ENCODE peak calls at places on chromosomes 1 and 21, in four cellular contexts. A is T47D, G is A172, N is BJ. I is an unnamed sample.

GRCh38 chr21:45336870-45337269 is 49.2 kb upstream of the POFUT2 start:
- DNase-seq in A (no peak), G (peak), N (no peak), I (no peak)

GRCh38 chr1:178367151-178367550 is 129.6 kb downstream of the CLEC20A start:
- DNase-seq in A (no peak), G (no peak), N (no peak), I (no peak)

GRCh38 chr1:181784039-181784683 is 277.4 kb downstream of the ZNF648 start:
- DNase-seq in A (no peak), G (no peak), N (no peak), I (no peak)

GRCh38 chr1:54940027-54940426 is 40.4 kb upstream of the TMEM61 start:
- DNase-seq in A (no peak), G (peak), N (no peak), I (no peak)

GRCh38 chr1:208988811-208989222 is 594.7 kb upstream of the CAMK1G start:
- DNase-seq in A (peak), G (peak), N (no peak), I (peak)

GRCh38 chr1:63435136-63435535 is 67.7 kb downstream of the ALG6 start:
- DNase-seq in A (no peak), G (no peak), N (peak), I (peak)

GRCh38 chr1:231190456-231190855 is 28.6 kb downstream of the TRIM67 start:
- DNase-seq in A (no peak), G (no peak), N (no peak), I (no peak)

GRCh38 chr1:208115924-208116614 is 128.1 kb downstream of the PLXNA2 start:
- DNase-seq in A (no peak), G (no peak), N (no peak), I (no peak)

GRCh38 chr21:46585191-46585953 is 19.5 kb downstream of the S100B start:
- DNase-seq in A (no peak), G (no peak), N (no peak), I (no peak)

GRCh38 chr1:173917635-173918493 is 737 bp upstream of the SERPINC1 start:
- DNase-seq in A (no peak), G (no peak), N (no peak), I (no peak)

GRCh38 chr1:230270940-230271325 is 155.2 kb downstream of the PGBD5 start:
- DNase-seq in A (no peak), G (peak), N (no peak), I (no peak)

GRCh38 chr1:229114781-229115417 is 156.0 kb upstream of the RAB4A start:
- DNase-seq in A (no peak), G (peak), N (no peak), I (no peak)

GRCh38 chr1:58166417-58166816 is 380.1 kb downstream of the OMA1 start:
- DNase-seq in A (no peak), G (no peak), N (no peak), I (no peak)

GRCh38 chr1:33364578-33364945 is 43.7 kb upstream of the A3GALT2 start:
- DNase-seq in A (no peak), G (no peak), N (no peak), I (no peak)

GRCh38 chr1:245179706-245180105 is 24.9 kb downstream of the KIF26B start:
- DNase-seq in A (no peak), G (no peak), N (no peak), I (no peak)

I was measured in GM04503.